ENCODE peak calls at places on chromosomes 3 and 15, in eight cellular contexts. One of them, this sample, is unnamed.

GRCh38 chr3:183378008-183378407 is 50.4 kb downstream of the MCF2L2 start:
- DNase-seq in neural crest cell: no peak
- DNase-seq in tibial artery: no peak
- DNase-seq in uterus: no peak
- DNase-seq in germinal center: no peak
- DNase-seq in hippocampal formation: no peak
- DNase-seq in stimulated activated CD8-positive, alpha-beta memory T cell treated with anti-CD3 and anti-CD28 coated beads, Interleukin-7, amount 100 ng/mL, for 24 hours: no peak
- DNase-seq in activated effector memory CD4-positive, alpha-beta T cell treated with anti-CD3 and anti-CD28 coated beads, Interleukin-2, amount 50 U/mL, for 16 hours: no peak
- DNase-seq in this sample: no peak

GRCh38 chr3:146050700-146051099 is 110.3 kb downstream of the PLOD2 start:
- DNase-seq in neural crest cell: no peak
- DNase-seq in stimulated activated CD8-positive, alpha-beta memory T cell treated with anti-CD3 and anti-CD28 coated beads, Interleukin-7, amount 100 ng/mL, for 24 hours: no peak
- DNase-seq in uterus: no peak
- DNase-seq in hippocampal formation: no peak
- DNase-seq in germinal center: no peak
- DNase-seq in activated effector memory CD4-positive, alpha-beta T cell treated with anti-CD3 and anti-CD28 coated beads, Interleukin-2, amount 50 U/mL, for 16 hours: no peak
- DNase-seq in tibial artery: no peak
- DNase-seq in this sample: no peak

GRCh38 chr3:188881954-188882641 is 289.7 kb upstream of the TPRG1 start:
- DNase-seq in uterus: no peak
- DNase-seq in tibial artery: no peak
- DNase-seq in germinal center: no peak
- DNase-seq in hippocampal formation: no peak
- DNase-seq in neural crest cell: no peak
- DNase-seq in stimulated activated CD8-positive, alpha-beta memory T cell treated with anti-CD3 and anti-CD28 coated beads, Interleukin-7, amount 100 ng/mL, for 24 hours: no peak
- DNase-seq in activated effector memory CD4-positive, alpha-beta T cell treated with anti-CD3 and anti-CD28 coated beads, Interleukin-2, amount 50 U/mL, for 16 hours: no peak
- DNase-seq in this sample: no peak

GRCh38 chr15:100230784-100231183 is 111.0 kb downstream of the ADAMTS17 start:
- DNase-seq in neural crest cell: no peak
- DNase-seq in tibial artery: no peak
- DNase-seq in hippocampal formation: no peak
- DNase-seq in stimulated activated CD8-positive, alpha-beta memory T cell treated with anti-CD3 and anti-CD28 coated beads, Interleukin-7, amount 100 ng/mL, for 24 hours: no peak
- DNase-seq in activated effector memory CD4-positive, alpha-beta T cell treated with anti-CD3 and anti-CD28 coated beads, Interleukin-2, amount 50 U/mL, for 16 hours: peak
- DNase-seq in uterus: no peak
- DNase-seq in germinal center: no peak
- DNase-seq in this sample: no peak

GRCh38 chr3:168977696-168978374 is 685.7 kb downstream of the MECOM start:
- DNase-seq in germinal center: no peak
- DNase-seq in neural crest cell: no peak
- DNase-seq in activated effector memory CD4-positive, alpha-beta T cell treated with anti-CD3 and anti-CD28 coated beads, Interleukin-2, amount 50 U/mL, for 16 hours: no peak
- DNase-seq in tibial artery: no peak
- DNase-seq in stimulated activated CD8-positive, alpha-beta memory T cell treated with anti-CD3 and anti-CD28 coated beads, Interleukin-7, amount 100 ng/mL, for 24 hours: no peak
- DNase-seq in uterus: no peak
- DNase-seq in hippocampal formation: no peak
- DNase-seq in this sample: no peak

GRCh38 chr3:1087066-1087555 is 5.7 kb upstream of the CNTN6 start:
- DNase-seq in stimulated activated CD8-positive, alpha-beta memory T cell treated with anti-CD3 and anti-CD28 coated beads, Interleukin-7, amount 100 ng/mL, for 24 hours: no peak
- DNase-seq in uterus: no peak
- DNase-seq in tibial artery: peak
- DNase-seq in germinal center: no peak
- DNase-seq in neural crest cell: no peak
- DNase-seq in activated effector memory CD4-positive, alpha-beta T cell treated with anti-CD3 and anti-CD28 coated beads, Interleukin-2, amount 50 U/mL, for 16 hours: no peak
- DNase-seq in hippocampal formation: no peak
- DNase-seq in this sample: no peak

GRCh38 chr3:44065741-44066140 is 175.9 kb upstream of the TOPAZ1 start:
- DNase-seq in stimulated activated CD8-positive, alpha-beta memory T cell treated with anti-CD3 and anti-CD28 coated beads, Interleukin-7, amount 100 ng/mL, for 24 hours: no peak
- DNase-seq in neural crest cell: no peak
- DNase-seq in germinal center: no peak
- DNase-seq in uterus: no peak
- DNase-seq in hippocampal formation: peak
- DNase-seq in tibial artery: no peak
- DNase-seq in activated effector memory CD4-positive, alpha-beta T cell treated with anti-CD3 and anti-CD28 coated beads, Interleukin-2, amount 50 U/mL, for 16 hours: no peak
- DNase-seq in this sample: no peak

GRCh38 chr15:45391746-45392711 is 13.7 kb upstream of the GATM start:
- DNase-seq in uterus: no peak
- DNase-seq in neural crest cell: no peak
- DNase-seq in tibial artery: no peak
- DNase-seq in stimulated activated CD8-positive, alpha-beta memory T cell treated with anti-CD3 and anti-CD28 coated beads, Interleukin-7, amount 100 ng/mL, for 24 hours: no peak
- DNase-seq in germinal center: peak
- DNase-seq in activated effector memory CD4-positive, alpha-beta T cell treated with anti-CD3 and anti-CD28 coated beads, Interleukin-2, amount 50 U/mL, for 16 hours: no peak
- DNase-seq in hippocampal formation: no peak
- DNase-seq in this sample: no peak

GRCh38 chr3:9291991-9292390 is 42.5 kb upstream of the SRGAP3 start:
- DNase-seq in tibial artery: no peak
- DNase-seq in germinal center: no peak
- DNase-seq in neural crest cell: no peak
- DNase-seq in hippocampal formation: no peak
- DNase-seq in activated effector memory CD4-positive, alpha-beta T cell treated with anti-CD3 and anti-CD28 coated beads, Interleukin-2, amount 50 U/mL, for 16 hours: no peak
- DNase-seq in stimulated activated CD8-positive, alpha-beta memory T cell treated with anti-CD3 and anti-CD28 coated beads, Interleukin-7, amount 100 ng/mL, for 24 hours: no peak
- DNase-seq in uterus: no peak
- DNase-seq in this sample: no peak

GRCh38 chr3:73419179-73419803 is 205.4 kb downstream of the PDZRN3 start:
- DNase-seq in tibial artery: no peak
- DNase-seq in uterus: no peak
- DNase-seq in hippocampal formation: no peak
- DNase-seq in neural crest cell: no peak
- DNase-seq in stimulated activated CD8-positive, alpha-beta memory T cell treated with anti-CD3 and anti-CD28 coated beads, Interleukin-7, amount 100 ng/mL, for 24 hours: no peak
- DNase-seq in activated effector memory CD4-positive, alpha-beta T cell treated with anti-CD3 and anti-CD28 coated beads, Interleukin-2, amount 50 U/mL, for 16 hours: no peak
- DNase-seq in germinal center: no peak
- DNase-seq in this sample: no peak

GRCh38 chr15:98706387-98706786 is 58.0 kb downstream of the IGF1R start:
- DNase-seq in hippocampal formation: no peak
- DNase-seq in stimulated activated CD8-positive, alpha-beta memory T cell treated with anti-CD3 and anti-CD28 coated beads, Interleukin-7, amount 100 ng/mL, for 24 hours: no peak
- DNase-seq in tibial artery: no peak
- DNase-seq in activated effector memory CD4-positive, alpha-beta T cell treated with anti-CD3 and anti-CD28 coated beads, Interleukin-2, amount 50 U/mL, for 16 hours: no peak
- DNase-seq in neural crest cell: no peak
- DNase-seq in uterus: no peak
- DNase-seq in germinal center: no peak
- DNase-seq in this sample: no peak

GRCh38 chr3:141557961-141558706 is 71.3 kb downstream of the RASA2 start:
- DNase-seq in activated effector memory CD4-positive, alpha-beta T cell treated with anti-CD3 and anti-CD28 coated beads, Interleukin-2, amount 50 U/mL, for 16 hours: no peak
- DNase-seq in stimulated activated CD8-positive, alpha-beta memory T cell treated with anti-CD3 and anti-CD28 coated beads, Interleukin-7, amount 100 ng/mL, for 24 hours: no peak
- DNase-seq in neural crest cell: no peak
- DNase-seq in germinal center: no peak
- DNase-seq in hippocampal formation: no peak
- DNase-seq in uterus: no peak
- DNase-seq in tibial artery: no peak
- DNase-seq in this sample: no peak

GRCh38 chr3:195197764-195198423 is 73.1 kb downstream of the XXYLT1 start:
- DNase-seq in uterus: peak
- DNase-seq in tibial artery: peak
- DNase-seq in stimulated activated CD8-positive, alpha-beta memory T cell treated with anti-CD3 and anti-CD28 coated beads, Interleukin-7, amount 100 ng/mL, for 24 hours: no peak
- DNase-seq in hippocampal formation: no peak
- DNase-seq in neural crest cell: no peak
- DNase-seq in germinal center: no peak
- DNase-seq in activated effector memory CD4-positive, alpha-beta T cell treated with anti-CD3 and anti-CD28 coated beads, Interleukin-2, amount 50 U/mL, for 16 hours: no peak
- DNase-seq in this sample: no peak

GRCh38 chr3:132444333-132444732 is 27.0 kb downstream of the DNAJC13 start:
- DNase-seq in neural crest cell: no peak
- DNase-seq in activated effector memory CD4-positive, alpha-beta T cell treated with anti-CD3 and anti-CD28 coated beads, Interleukin-2, amount 50 U/mL, for 16 hours: no peak
- DNase-seq in tibial artery: no peak
- DNase-seq in uterus: no peak
- DNase-seq in hippocampal formation: no peak
- DNase-seq in germinal center: no peak
- DNase-seq in stimulated activated CD8-positive, alpha-beta memory T cell treated with anti-CD3 and anti-CD28 coated beads, Interleukin-7, amount 100 ng/mL, for 24 hours: no peak
- DNase-seq in this sample: no peak

GRCh38 chr3:134486577-134487041 is 752 bp downstream of the CEP63 start:
- DNase-seq in uterus: no peak
- DNase-seq in germinal center: peak
- DNase-seq in hippocampal formation: no peak
- DNase-seq in neural crest cell: no peak
- DNase-seq in tibial artery: no peak
- DNase-seq in stimulated activated CD8-positive, alpha-beta memory T cell treated with anti-CD3 and anti-CD28 coated beads, Interleukin-7, amount 100 ng/mL, for 24 hours: peak
- DNase-seq in activated effector memory CD4-positive, alpha-beta T cell treated with anti-CD3 and anti-CD28 coated beads, Interleukin-2, amount 50 U/mL, for 16 hours: no peak
- DNase-seq in this sample: no peak

GRCh38 chr15:83698294-83698693 is 44.4 kb downstream of the ADAMTSL3 start:
- DNase-seq in tibial artery: peak
- DNase-seq in stimulated activated CD8-positive, alpha-beta memory T cell treated with anti-CD3 and anti-CD28 coated beads, Interleukin-7, amount 100 ng/mL, for 24 hours: no peak
- DNase-seq in germinal center: no peak
- DNase-seq in uterus: peak
- DNase-seq in neural crest cell: no peak
- DNase-seq in hippocampal formation: no peak
- DNase-seq in activated effector memory CD4-positive, alpha-beta T cell treated with anti-CD3 and anti-CD28 coated beads, Interleukin-2, amount 50 U/mL, for 16 hours: no peak
- DNase-seq in this sample: no peak

GRCh38 chr3:101310580-101311375 is 9.6 kb downstream of the IMPG2 start:
- DNase-seq in uterus: peak
- DNase-seq in neural crest cell: no peak
- DNase-seq in activated effector memory CD4-positive, alpha-beta T cell treated with anti-CD3 and anti-CD28 coated beads, Interleukin-2, amount 50 U/mL, for 16 hours: no peak
- DNase-seq in tibial artery: no peak
- DNase-seq in germinal center: no peak
- DNase-seq in hippocampal formation: no peak
- DNase-seq in stimulated activated CD8-positive, alpha-beta memory T cell treated with anti-CD3 and anti-CD28 coated beads, Interleukin-7, amount 100 ng/mL, for 24 hours: no peak
- DNase-seq in this sample: no peak

GRCh38 chr15:49645937-49646336 is 25.1 kb downstream of the DTWD1 start:
- DNase-seq in neural crest cell: no peak
- DNase-seq in stimulated activated CD8-positive, alpha-beta memory T cell treated with anti-CD3 and anti-CD28 coated beads, Interleukin-7, amount 100 ng/mL, for 24 hours: no peak
- DNase-seq in germinal center: no peak
- DNase-seq in hippocampal formation: no peak
- DNase-seq in tibial artery: peak
- DNase-seq in activated effector memory CD4-positive, alpha-beta T cell treated with anti-CD3 and anti-CD28 coated beads, Interleukin-2, amount 50 U/mL, for 16 hours: no peak
- DNase-seq in uterus: peak
- DNase-seq in this sample: no peak

GRCh38 chr15:68304611-68305337 is 27.2 kb downstream of the FEM1B start:
- DNase-seq in germinal center: no peak
- DNase-seq in stimulated activated CD8-positive, alpha-beta memory T cell treated with anti-CD3 and anti-CD28 coated beads, Interleukin-7, amount 100 ng/mL, for 24 hours: no peak
- DNase-seq in tibial artery: peak
- DNase-seq in activated effector memory CD4-positive, alpha-beta T cell treated with anti-CD3 and anti-CD28 coated beads, Interleukin-2, amount 50 U/mL, for 16 hours: no peak
- DNase-seq in hippocampal formation: no peak
- DNase-seq in uterus: peak
- DNase-seq in neural crest cell: no peak
- DNase-seq in this sample: no peak

GRCh38 chr15:77025941-77026411 is 31.1 kb downstream of the PSTPIP1 start:
- DNase-seq in activated effector memory CD4-positive, alpha-beta T cell treated with anti-CD3 and anti-CD28 coated beads, Interleukin-2, amount 50 U/mL, for 16 hours: peak
- DNase-seq in germinal center: no peak
- DNase-seq in hippocampal formation: no peak
- DNase-seq in uterus: peak
- DNase-seq in tibial artery: peak
- DNase-seq in stimulated activated CD8-positive, alpha-beta memory T cell treated with anti-CD3 and anti-CD28 coated beads, Interleukin-7, amount 100 ng/mL, for 24 hours: no peak
- DNase-seq in neural crest cell: no peak
- DNase-seq in this sample: peak

GRCh38 chr3:129597792-129598381 is 8.6 kb downstream of the PLXND1 start:
- DNase-seq in activated effector memory CD4-positive, alpha-beta T cell treated with anti-CD3 and anti-CD28 coated beads, Interleukin-2, amount 50 U/mL, for 16 hours: no peak
- DNase-seq in stimulated activated CD8-positive, alpha-beta memory T cell treated with anti-CD3 and anti-CD28 coated beads, Interleukin-7, amount 100 ng/mL, for 24 hours: no peak
- DNase-seq in uterus: no peak
- DNase-seq in germinal center: no peak
- DNase-seq in neural crest cell: no peak
- DNase-seq in tibial artery: no peak
- DNase-seq in hippocampal formation: peak
- DNase-seq in this sample: no peak

GRCh38 chr3:184218814-184219213 is 10.6 kb upstream of the VWA5B2 start:
- DNase-seq in activated effector memory CD4-positive, alpha-beta T cell treated with anti-CD3 and anti-CD28 coated beads, Interleukin-2, amount 50 U/mL, for 16 hours: no peak
- DNase-seq in stimulated activated CD8-positive, alpha-beta memory T cell treated with anti-CD3 and anti-CD28 coated beads, Interleukin-7, amount 100 ng/mL, for 24 hours: no peak
- DNase-seq in tibial artery: no peak
- DNase-seq in hippocampal formation: no peak
- DNase-seq in uterus: no peak
- DNase-seq in germinal center: no peak
- DNase-seq in neural crest cell: no peak
- DNase-seq in this sample: no peak

GRCh38 chr3:80113331-80113730 is 345.5 kb upstream of the ROBO1 start:
- DNase-seq in uterus: no peak
- DNase-seq in germinal center: no peak
- DNase-seq in hippocampal formation: no peak
- DNase-seq in activated effector memory CD4-positive, alpha-beta T cell treated with anti-CD3 and anti-CD28 coated beads, Interleukin-2, amount 50 U/mL, for 16 hours: no peak
- DNase-seq in tibial artery: no peak
- DNase-seq in neural crest cell: no peak
- DNase-seq in stimulated activated CD8-positive, alpha-beta memory T cell treated with anti-CD3 and anti-CD28 coated beads, Interleukin-7, amount 100 ng/mL, for 24 hours: no peak
- DNase-seq in this sample: no peak

GRCh38 chr15:99187886-99188285 is 61.5 kb downstream of the TTC23 start:
- DNase-seq in neural crest cell: no peak
- DNase-seq in hippocampal formation: no peak
- DNase-seq in stimulated activated CD8-positive, alpha-beta memory T cell treated with anti-CD3 and anti-CD28 coated beads, Interleukin-7, amount 100 ng/mL, for 24 hours: no peak
- DNase-seq in activated effector memory CD4-positive, alpha-beta T cell treated with anti-CD3 and anti-CD28 coated beads, Interleukin-2, amount 50 U/mL, for 16 hours: no peak
- DNase-seq in germinal center: no peak
- DNase-seq in uterus: no peak
- DNase-seq in tibial artery: no peak
- DNase-seq in this sample: no peak

GRCh38 chr3:164470471-164470870 is 607.8 kb downstream of the SI start:
- DNase-seq in germinal center: no peak
- DNase-seq in uterus: no peak
- DNase-seq in tibial artery: no peak
- DNase-seq in neural crest cell: no peak
- DNase-seq in stimulated activated CD8-positive, alpha-beta memory T cell treated with anti-CD3 and anti-CD28 coated beads, Interleukin-7, amount 100 ng/mL, for 24 hours: no peak
- DNase-seq in activated effector memory CD4-positive, alpha-beta T cell treated with anti-CD3 and anti-CD28 coated beads, Interleukin-2, amount 50 U/mL, for 16 hours: no peak
- DNase-seq in hippocampal formation: no peak
- DNase-seq in this sample: no peak

GRCh38 chr3:38190481-38190881 is 25.1 kb downstream of the OXSR1 start:
- DNase-seq in germinal center: no peak
- DNase-seq in hippocampal formation: no peak
- DNase-seq in neural crest cell: no peak
- DNase-seq in uterus: no peak
- DNase-seq in activated effector memory CD4-positive, alpha-beta T cell treated with anti-CD3 and anti-CD28 coated beads, Interleukin-2, amount 50 U/mL, for 16 hours: no peak
- DNase-seq in tibial artery: no peak
- DNase-seq in stimulated activated CD8-positive, alpha-beta memory T cell treated with anti-CD3 and anti-CD28 coated beads, Interleukin-7, amount 100 ng/mL, for 24 hours: no peak
- DNase-seq in this sample: no peak

GRCh38 chr15:25708391-25708790 is 154.7 kb downstream of the ATP10A start:
- DNase-seq in stimulated activated CD8-positive, alpha-beta memory T cell treated with anti-CD3 and anti-CD28 coated beads, Interleukin-7, amount 100 ng/mL, for 24 hours: no peak
- DNase-seq in tibial artery: peak
- DNase-seq in neural crest cell: no peak
- DNase-seq in germinal center: no peak
- DNase-seq in uterus: no peak
- DNase-seq in activated effector memory CD4-positive, alpha-beta T cell treated with anti-CD3 and anti-CD28 coated beads, Interleukin-2, amount 50 U/mL, for 16 hours: no peak
- DNase-seq in hippocampal formation: no peak
- DNase-seq in this sample: no peak

GRCh38 chr3:110311526-110311925 is 760.1 kb upstream of the NECTIN3 start:
- DNase-seq in germinal center: no peak
- DNase-seq in neural crest cell: no peak
- DNase-seq in tibial artery: no peak
- DNase-seq in uterus: no peak
- DNase-seq in activated effector memory CD4-positive, alpha-beta T cell treated with anti-CD3 and anti-CD28 coated beads, Interleukin-2, amount 50 U/mL, for 16 hours: no peak
- DNase-seq in hippocampal formation: no peak
- DNase-seq in stimulated activated CD8-positive, alpha-beta memory T cell treated with anti-CD3 and anti-CD28 coated beads, Interleukin-7, amount 100 ng/mL, for 24 hours: no peak
- DNase-seq in this sample: no peak

GRCh38 chr3:108518895-108519294 is 8.5 kb upstream of the MYH15 start:
- DNase-seq in hippocampal formation: no peak
- DNase-seq in neural crest cell: no peak
- DNase-seq in uterus: no peak
- DNase-seq in activated effector memory CD4-positive, alpha-beta T cell treated with anti-CD3 and anti-CD28 coated beads, Interleukin-2, amount 50 U/mL, for 16 hours: no peak
- DNase-seq in germinal center: no peak
- DNase-seq in tibial artery: no peak
- DNase-seq in stimulated activated CD8-positive, alpha-beta memory T cell treated with anti-CD3 and anti-CD28 coated beads, Interleukin-7, amount 100 ng/mL, for 24 hours: no peak
- DNase-seq in this sample: no peak

GRCh38 chr3:183824761-183825379 is 507 bp downstream of the MAP6D1 start:
- DNase-seq in stimulated activated CD8-positive, alpha-beta memory T cell treated with anti-CD3 and anti-CD28 coated beads, Interleukin-7, amount 100 ng/mL, for 24 hours: no peak
- DNase-seq in neural crest cell: no peak
- DNase-seq in activated effector memory CD4-positive, alpha-beta T cell treated with anti-CD3 and anti-CD28 coated beads, Interleukin-2, amount 50 U/mL, for 16 hours: peak
- DNase-seq in germinal center: peak
- DNase-seq in tibial artery: peak
- DNase-seq in uterus: no peak
- DNase-seq in hippocampal formation: no peak
- DNase-seq in this sample: no peak

GRCh38 chr3:108804437-108804836 is 18.1 kb upstream of the TRAT1 start:
- DNase-seq in tibial artery: no peak
- DNase-seq in stimulated activated CD8-positive, alpha-beta memory T cell treated with anti-CD3 and anti-CD28 coated beads, Interleukin-7, amount 100 ng/mL, for 24 hours: no peak
- DNase-seq in neural crest cell: no peak
- DNase-seq in germinal center: no peak
- DNase-seq in uterus: no peak
- DNase-seq in hippocampal formation: no peak
- DNase-seq in activated effector memory CD4-positive, alpha-beta T cell treated with anti-CD3 and anti-CD28 coated beads, Interleukin-2, amount 50 U/mL, for 16 hours: no peak
- DNase-seq in this sample: no peak

GRCh38 chr15:68435966-68436365 is 4.0 kb upstream of the ITGA11 start:
- DNase-seq in uterus: peak
- DNase-seq in stimulated activated CD8-positive, alpha-beta memory T cell treated with anti-CD3 and anti-CD28 coated beads, Interleukin-7, amount 100 ng/mL, for 24 hours: no peak
- DNase-seq in activated effector memory CD4-positive, alpha-beta T cell treated with anti-CD3 and anti-CD28 coated beads, Interleukin-2, amount 50 U/mL, for 16 hours: no peak
- DNase-seq in tibial artery: peak
- DNase-seq in hippocampal formation: no peak
- DNase-seq in neural crest cell: peak
- DNase-seq in germinal center: no peak
- DNase-seq in this sample: no peak

GRCh38 chr15:65085990-65086679 is 9.6 kb downstream of the KBTBD13 start:
- DNase-seq in hippocampal formation: no peak
- DNase-seq in germinal center: no peak
- DNase-seq in tibial artery: peak
- DNase-seq in activated effector memory CD4-positive, alpha-beta T cell treated with anti-CD3 and anti-CD28 coated beads, Interleukin-2, amount 50 U/mL, for 16 hours: no peak
- DNase-seq in neural crest cell: no peak
- DNase-seq in uterus: no peak
- DNase-seq in stimulated activated CD8-positive, alpha-beta memory T cell treated with anti-CD3 and anti-CD28 coated beads, Interleukin-7, amount 100 ng/mL, for 24 hours: no peak
- DNase-seq in this sample: no peak

GRCh38 chr3:157913751-157914150 is 192.5 kb downstream of the SHOX2 start:
- DNase-seq in neural crest cell: no peak
- DNase-seq in germinal center: no peak
- DNase-seq in activated effector memory CD4-positive, alpha-beta T cell treated with anti-CD3 and anti-CD28 coated beads, Interleukin-2, amount 50 U/mL, for 16 hours: no peak
- DNase-seq in hippocampal formation: no peak
- DNase-seq in uterus: no peak
- DNase-seq in stimulated activated CD8-positive, alpha-beta memory T cell treated with anti-CD3 and anti-CD28 coated beads, Interleukin-7, amount 100 ng/mL, for 24 hours: no peak
- DNase-seq in tibial artery: no peak
- DNase-seq in this sample: no peak